ENCODE peak calls at places on chromosomes 16 and 17, in seven cellular contexts. N is tibial nerve, L is Right ventricle myocardium superior, B is hippocampal formation, E is BE2C, H is EL, P is T-helper 2 cell. V is an unnamed sample.

GRCh38 chr16:67528222-67528869 is at the start of gene RIPOR1:
- DNase-seq in N (no peak), L (peak), B (no peak), E (peak), H (peak), P (no peak), V (peak)

GRCh38 chr17:47704116-47704515 is 10.2 kb downstream of the TBKBP1 start:
- DNase-seq in N (no peak), L (peak), B (no peak), E (no peak), H (no peak), P (no peak), V (no peak)

GRCh38 chr16:71383054-71383773 is 24.7 kb downstream of the CALB2 start:
- DNase-seq in N (no peak), L (no peak), B (no peak), E (no peak), H (no peak), P (no peak), V (peak)

GRCh38 chr17:65222216-65222738 is 85.1 kb downstream of the RGS9 start:
- DNase-seq in N (no peak), L (no peak), B (no peak), E (no peak), H (peak), P (no peak), V (no peak)

GRCh38 chr17:78374189-78374588 is 4.3 kb upstream of the PGS1 start:
- DNase-seq in N (no peak), L (no peak), B (no peak), E (no peak), H (no peak), P (no peak), V (no peak)

GRCh38 chr17:41315204-41315794 is at the start of gene KRTAP17-1:
- DNase-seq in N (no peak), L (no peak), B (no peak), E (no peak), H (no peak), P (no peak), V (no peak)

GRCh38 chr17:835263-835662 is 53.1 kb downstream of the MRM3 start:
- DNase-seq in N (no peak), L (no peak), B (no peak), E (no peak), H (peak), P (no peak), V (no peak)

GRCh38 chr17:49148171-49148570 is 15.6 kb downstream of the B4GALNT2 start:
- DNase-seq in N (no peak), L (no peak), B (no peak), E (no peak), H (no peak), P (no peak), V (no peak)

GRCh38 chr17:6780001-6780400 is 4.0 kb downstream of the FBXO39 start:
- DNase-seq in N (no peak), L (no peak), B (no peak), E (no peak), H (no peak), P (no peak), V (no peak)